ENCODE peak calls at places on chromosomes 2 and 18, in four cellular contexts. L is NB4, G is A549, U is K562. N is an unnamed sample.

GRCh38 chr2:40251146-40251545 is 200.7 kb downstream of the SLC8A1 start:
- DNase-seq in L (no peak), G (peak; percentile 17), U (no peak), N (peak; percentile 55)

GRCh38 chr2:70083344-70084156 is 3.7 kb upstream of the PCBP1 start:
- DNase-seq in L (peak; percentile 85), G (peak; percentile 67), U (peak; percentile 50), N (no peak)

GRCh38 chr2:145751155-145751554 is 1231.2 kb upstream of the ZEB2 start:
- DNase-seq in L (peak; percentile 36), G (no peak), U (peak; percentile 82), N (no peak)

GRCh38 chr2:190656301-190656700 is 7.4 kb downstream of the NAB1 start:
- DNase-seq in L (no peak), G (no peak), U (no peak), N (no peak)

GRCh38 chr2:173851256-173851655 is 113.9 kb downstream of the SP3 start:
- DNase-seq in L (no peak), G (no peak), U (no peak), N (no peak)

GRCh38 chr18:70046207-70046606 is 98.5 kb upstream of the CD226 start:
- DNase-seq in L (no peak), G (no peak), U (no peak), N (no peak)

GRCh38 chr2:175034728-175035127 is 29.5 kb upstream of the CHN1 start:
- DNase-seq in L (no peak), G (no peak), U (no peak), N (no peak)

GRCh38 chr2:105712981-105713596 is 31.6 kb upstream of the NCK2 start:
- DNase-seq in L (peak; percentile 15), G (no peak), U (no peak), N (no peak)

GRCh38 chr18:46261799-46262198 is 157.6 kb downstream of the HAUS1 start:
- DNase-seq in L (no peak), G (no peak), U (no peak), N (no peak)

GRCh38 chr2:159091981-159092380 is 123.5 kb downstream of the TANC1 start:
- DNase-seq in L (peak; percentile 38), G (no peak), U (no peak), N (peak; percentile 55)

GRCh38 chr2:1742680-1743395 is 1.5 kb downstream of the PXDN start:
- DNase-seq in L (peak; percentile 80), G (peak; percentile 58), U (no peak), N (peak; percentile 88)

GRCh38 chr2:192146069-192147006 is 48.4 kb downstream of the TMEFF2 start:
- DNase-seq in L (no peak), G (peak; percentile 18), U (no peak), N (peak; percentile 55)

GRCh38 chr2:47189635-47190034 is 34.5 kb upstream of the STPG4 start:
- DNase-seq in L (no peak), G (peak; percentile 62), U (no peak), N (peak; percentile 85)

GRCh38 chr2:135093192-135093591 is 41.1 kb downstream of the RAB3GAP1 start:
- DNase-seq in L (no peak), G (peak; percentile 7), U (no peak), N (no peak)

GRCh38 chr2:205141381-205141780 is 540.9 kb upstream of the NRP2 start:
- DNase-seq in L (no peak), G (no peak), U (no peak), N (peak; percentile 91)

GRCh38 chr2:133333189-133333588 is 235.1 kb downstream of the NCKAP5 start:
- DNase-seq in L (no peak), G (no peak), U (no peak), N (no peak)

GRCh38 chr2:23801396-23801795 is 125.5 kb downstream of the ATAD2B start:
- DNase-seq in L (peak; percentile 27), G (no peak), U (no peak), N (no peak)

GRCh38 chr2:62333961-62334360 is 138.0 kb downstream of the B3GNT2 start:
- DNase-seq in L (no peak), G (no peak), U (no peak), N (no peak)

GRCh38 chr18:8871484-8871883 is 166.1 kb downstream of the MTCL1 start:
- DNase-seq in L (no peak), G (no peak), U (no peak), N (no peak)

GRCh38 chr18:79402977-79403722 is 7.4 kb downstream of the NFATC1 start:
- DNase-seq in L (no peak), G (no peak), U (no peak), N (peak; percentile 75)

GRCh38 chr18:2881490-2882195 is 34.8 kb downstream of the EMILIN2 start:
- DNase-seq in L (no peak), G (no peak), U (no peak), N (no peak)

GRCh38 chr2:170525566-170525900 is 189.6 kb upstream of the SP5 start:
- DNase-seq in L (no peak), G (peak; percentile 60), U (peak; percentile 34), N (peak; percentile 96)

GRCh38 chr2:205629021-205629817 is 53.1 kb upstream of the NRP2 start:
- DNase-seq in L (no peak), G (no peak), U (no peak), N (no peak)

GRCh38 chr2:73068147-73068546 is 3.4 kb downstream of the SFXN5 start:
- DNase-seq in L (no peak), G (no peak), U (no peak), N (no peak)

GRCh38 chr2:73063909-73064875 is 7.3 kb downstream of the SFXN5 start:
- DNase-seq in L (no peak), G (peak; percentile 77), U (peak; percentile 69), N (peak; percentile 76)

GRCh38 chr2:73059106-73059505 is 12.4 kb downstream of the SFXN5 start:
- DNase-seq in L (no peak), G (no peak), U (no peak), N (no peak)

GRCh38 chr2:73067043-73067442 is 4.5 kb downstream of the SFXN5 start:
- DNase-seq in L (no peak), G (no peak), U (no peak), N (no peak)

GRCh38 chr2:73063472-73063871 is 8.0 kb downstream of the SFXN5 start:
- DNase-seq in L (no peak), G (no peak), U (no peak), N (no peak)
- H3K4me3 ChIP-seq in L (no peak overlapping the region), G (peak overlapping the region; percentile 12), U (no peak overlapping the region), N (no peak overlapping the region)

GRCh38 chr18:777021-777420 is 35.0 kb downstream of the YES1 start:
- DNase-seq in L (no peak), G (no peak), U (no peak), N (peak; percentile 79)
- TF ChIP-seq MYC in L (no peak), G (no peak), U (no peak), N (no peak)

GRCh38 chr2:11597538-11598225 is 63.8 kb downstream of the GREB1 start:
- DNase-seq in L (no peak), G (no peak), U (no peak), N (no peak)

GRCh38 chr2:11592671-11593574 is 59.1 kb downstream of the GREB1 start:
- DNase-seq in L (no peak), G (no peak), U (no peak), N (no peak)

GRCh38 chr2:11602563-11603182 is 67.3 kb downstream of the NTSR2 start:
- DNase-seq in L (no peak), G (no peak), U (no peak), N (peak; percentile 83)

GRCh38 chr2:11598228-11598731 is 64.4 kb downstream of the GREB1 start:
- DNase-seq in L (peak; percentile 17), G (no peak), U (no peak), N (no peak)

GRCh38 chr2:11596801-11597200 is 63.0 kb downstream of the GREB1 start:
- DNase-seq in L (no peak), G (no peak), U (no peak), N (no peak)
- H3K4me3 ChIP-seq in L (no peak overlapping the region), G (no peak overlapping the region), U (no peak overlapping the region), N (no peak overlapping the region)

GRCh38 chr2:27100036-27100435 is 13.5 kb downstream of the KHK start:
- DNase-seq in L (no peak), G (no peak), U (no peak), N (no peak)

GRCh38 chr2:27102329-27102728 is 15.8 kb downstream of the KHK start:
- DNase-seq in L (no peak), G (no peak), U (no peak), N (no peak)

GRCh38 chr2:27109083-27109482 is 9.8 kb downstream of the CGREF1 start:
- DNase-seq in L (no peak), G (no peak), U (no peak), N (no peak)

DNA sequence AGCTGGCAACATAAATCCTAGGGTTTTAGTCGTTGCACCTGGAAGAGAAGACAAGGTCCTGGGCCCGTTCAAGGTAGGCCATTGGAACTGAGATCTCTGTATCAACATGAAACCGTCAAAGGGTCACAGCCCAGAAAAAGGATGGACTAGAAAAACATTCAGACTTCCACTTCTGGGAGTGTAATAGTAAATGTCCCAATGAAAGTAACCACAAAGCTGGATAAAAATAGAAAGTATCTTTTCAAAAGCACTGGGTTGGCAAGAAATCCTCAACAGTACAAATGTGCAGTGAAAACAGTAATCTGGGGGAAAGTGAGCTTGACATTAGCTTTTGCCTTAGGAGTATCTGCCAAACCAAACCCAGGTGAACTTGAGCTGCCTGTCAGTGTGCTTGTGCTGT is 12.9 kb downstream of the CGREF1 start:
- DNase-seq in L (no peak), G (no peak), U (no peak), N (no peak)
- TF ChIP-seq MYC in L (no peak), G (no peak), U (no peak), N (no peak)

GRCh38 chr2:85134255-85135065 is 1.3 kb downstream of the TCF7L1 start:
- DNase-seq in L (peak; percentile 23), G (no peak), U (no peak), N (peak; percentile 56)
- H3K4me3 ChIP-seq in L (no peak overlapping the region), G (peak overlapping the region; percentile 61), U (no peak overlapping the region), N (peak overlapping the region; percentile 79)

DNA sequence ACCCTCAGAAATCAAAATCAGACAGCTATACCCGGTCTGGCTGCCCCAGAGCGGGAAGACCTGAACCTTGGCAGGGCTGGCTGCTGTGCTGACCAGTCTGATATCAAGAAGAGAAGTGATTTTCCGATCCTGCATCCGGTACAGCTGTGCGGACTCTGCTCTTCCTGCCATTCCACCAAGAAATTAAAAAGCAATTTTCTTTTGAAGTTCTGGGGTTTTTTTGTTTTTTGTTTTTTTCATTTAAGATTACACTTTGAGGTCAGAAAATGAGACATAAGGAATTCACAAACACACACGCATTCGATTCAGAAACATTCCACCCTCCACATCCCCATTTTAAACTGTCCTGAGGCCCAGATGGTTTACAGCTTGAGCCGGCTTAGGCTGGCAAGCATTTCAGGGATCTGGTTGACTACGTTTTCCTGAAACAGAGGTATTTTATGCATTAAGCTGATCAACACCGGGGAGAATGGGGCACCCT is 156.5 kb downstream of the COL6A3 start:
- DNase-seq in L (no peak), G (no peak), U (no peak), N (peak; percentile 89)
- TF ChIP-seq MYC in L (no peak), G (no peak), U (no peak), N (no peak)